ENCODE peak calls at places on chromosomes 1 and 21, in nine cellular contexts. S is vagina, J is stomach, D is endothelial cell of umbilical vein, K is HL-60, Y is prostate gland, W is Panc1, E is K562, N is breast epithelium. C is an unnamed sample.

GRCh38 chr1:40861227-40862003 is 748 bp downstream of the CITED4 start:
- DNase-seq in S (no peak), J (peak; percentile 48), D (no peak), K (peak; percentile 15), Y (no peak), W (no peak), E (no peak), N (no peak), C (peak; percentile 50)

GRCh38 chr1:156486421-156487344 is 13.9 kb downstream of the MEF2D start:
- DNase-seq in S (no peak), J (no peak), D (no peak), K (no peak), Y (no peak), W (no peak), E (peak; percentile 41), N (no peak), C (no peak)

GRCh38 chr1:42910985-42911384 is 47.7 kb downstream of the SLC2A1 start:
- DNase-seq in S (no peak), J (no peak), D (no peak), K (no peak), Y (no peak), W (no peak), E (no peak), N (no peak), C (no peak)

GRCh38 chr1:220926146-220926545 is 46.9 kb downstream of the HLX start:
- DNase-seq in S (no peak), J (no peak), D (no peak), K (no peak), Y (no peak), W (no peak), E (no peak), N (no peak), C (no peak)

GRCh38 chr1:34500451-34500850 is 254.4 kb upstream of the GJB5 start:
- DNase-seq in S (no peak), J (no peak), D (no peak), K (no peak), Y (no peak), W (no peak), E (peak; percentile 12), N (no peak), C (no peak)

GRCh38 chr1:26994020-26994745 is 691 bp downstream of the TRNP1 start:
- DNase-seq in S (no peak), J (no peak), D (no peak), K (no peak), Y (no peak), W (no peak), E (peak; percentile 47), N (no peak), C (no peak)

GRCh38 chr1:151311589-151312331 is 15.5 kb downstream of the PI4KB start:
- DNase-seq in S (no peak), J (peak; percentile 67), D (peak; percentile 86), K (peak; percentile 89), Y (peak; percentile 22), W (peak; percentile 98), E (peak; percentile 97), N (peak; percentile 76), C (peak; percentile 84)

GRCh38 chr1:86382878-86383277 is 13.2 kb downstream of the ODF2L start:
- DNase-seq in S (no peak), J (no peak), D (peak; percentile 64), K (no peak), Y (no peak), W (no peak), E (no peak), N (no peak), C (no peak)

GRCh38 chr21:44711327-44712202 is at the start of gene TSPEAR:
- DNase-seq in S (peak; percentile 93), J (no peak), D (no peak), K (no peak), Y (no peak), W (no peak), E (no peak), N (no peak), C (peak; percentile 83)

GRCh38 chr1:214739621-214740238 is 136.7 kb downstream of the CENPF start:
- DNase-seq in S (no peak), J (no peak), D (no peak), K (no peak), Y (no peak), W (no peak), E (no peak), N (no peak), C (no peak)

GRCh38 chr1:207050428-207050767 is 610 bp downstream of the YOD1 start:
- DNase-seq in S (no peak), J (no peak), D (no peak), K (no peak), Y (no peak), W (no peak), E (peak; percentile 59), N (peak; percentile 27), C (no peak)

GRCh38 chr1:11946647-11947046 is 12.1 kb downstream of the PLOD1 start:
- DNase-seq in S (no peak), J (no peak), D (no peak), K (peak; percentile 38), Y (no peak), W (no peak), E (no peak), N (no peak), C (no peak)

GRCh38 chr1:224502459-224503160 is 68.0 kb upstream of the WDR26 start:
- DNase-seq in S (no peak), J (peak; percentile 56), D (peak; percentile 23), K (peak; percentile 49), Y (peak; percentile 66), W (no peak), E (peak; percentile 39), N (peak; percentile 74), C (peak; percentile 24)

GRCh38 chr21:39525601-39526000 is 73.8 kb downstream of the SH3BGR start:
- DNase-seq in S (no peak), J (no peak), D (no peak), K (no peak), Y (no peak), W (no peak), E (peak; percentile 11), N (no peak), C (no peak)

GRCh38 chr21:39525129-39525528 is 73.4 kb downstream of the SH3BGR start:
- DNase-seq in S (no peak), J (no peak), D (no peak), K (no peak), Y (no peak), W (no peak), E (no peak), N (peak; percentile 33), C (no peak)

GRCh38 chr21:39523930-39524329 is 72.2 kb downstream of the SH3BGR start:
- DNase-seq in S (no peak), J (no peak), D (no peak), K (no peak), Y (no peak), W (no peak), E (no peak), N (no peak), C (no peak)

GRCh38 chr21:39519835-39520234 is 68.1 kb downstream of the SH3BGR start:
- DNase-seq in S (no peak), J (no peak), D (no peak), K (no peak), Y (no peak), W (no peak), E (no peak), N (no peak), C (no peak)

DNA sequence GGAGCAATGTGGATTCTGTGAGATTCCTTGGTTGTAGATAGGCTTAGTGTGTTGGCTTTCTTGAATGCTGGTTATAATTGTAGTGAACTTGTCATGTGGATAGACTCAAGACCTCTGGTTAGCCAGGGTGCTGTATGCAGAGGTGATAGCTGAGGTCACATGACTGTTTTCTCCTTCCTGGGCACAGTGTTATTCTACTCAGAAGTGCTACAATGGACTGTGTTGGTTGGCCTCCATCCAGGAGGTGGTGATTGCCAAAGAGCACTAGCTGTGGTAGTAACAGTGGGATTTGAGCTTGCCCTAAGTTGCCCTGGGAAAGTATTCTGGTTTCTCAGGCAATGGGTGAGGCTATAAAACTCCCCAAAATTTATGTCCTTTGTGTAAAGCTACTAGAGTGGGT is 71.6 kb downstream of the SH3BGR start:
- DNase-seq in S (no peak), J (peak; percentile 85), D (no peak), K (no peak), Y (no peak), W (no peak), E (no peak), N (peak; percentile 29), C (peak; percentile 72)
- H3K27me3 ChIP-seq in S (no peaks in the 10 kb centered on the region), J (no peaks in the 10 kb centered on the region), D (no peaks in the 10 kb centered on the region), K (peaks cover 12% of the 10 kb centered on the region), Y (no peaks in the 10 kb centered on the region), W (no peaks in the 10 kb centered on the region), E (peaks cover 14% of the 10 kb centered on the region), N (no peaks in the 10 kb centered on the region), C (no peaks in the 10 kb centered on the region)

GRCh38 chr1:161021168-161021958 is 411 bp upstream of the F11R start:
- DNase-seq in S (peak; percentile 99), J (peak; percentile 98), D (peak; percentile 84), K (peak; percentile 90), Y (peak; percentile 99), W (no peak), E (peak; percentile 96), N (peak; percentile 99), C (peak; percentile 98)
- TF ChIP-seq POLR2AphosphoS5 in S (peak; percentile 41), J (peak; percentile 1), D (no peak), K (peak; percentile 63), Y (peak; percentile 96), W (peak; percentile 33), E (peak; percentile 56), N (no peak), C (no peak)

GRCh38 chr1:231423648-231424047 is 1.6 kb upstream of the EGLN1 start:
- DNase-seq in S (no peak), J (no peak), D (peak; percentile 21), K (no peak), Y (no peak), W (peak; percentile 48), E (no peak), N (no peak), C (no peak)
- H3K27me3 ChIP-seq in S (no peaks in the 10 kb centered on the region), J (no peaks in the 10 kb centered on the region), D (no peaks in the 10 kb centered on the region), K (no peaks in the 10 kb centered on the region), Y (no peaks in the 10 kb centered on the region), W (no peaks in the 10 kb centered on the region), E (no peaks in the 10 kb centered on the region), N (no peaks in the 10 kb centered on the region), C (no peaks in the 10 kb centered on the region)

GRCh38 chr1:75342799-75343198 is 208.6 kb downstream of the LHX8 start:
- DNase-seq in S (no peak), J (no peak), D (no peak), K (no peak), Y (no peak), W (no peak), E (no peak), N (no peak), C (no peak)

GRCh38 chr1:75341537-75341936 is 207.3 kb downstream of the LHX8 start:
- DNase-seq in S (no peak), J (no peak), D (no peak), K (no peak), Y (no peak), W (no peak), E (no peak), N (no peak), C (no peak)

GRCh38 chr1:75334876-75335275 is 200.7 kb downstream of the LHX8 start:
- DNase-seq in S (no peak), J (no peak), D (no peak), K (no peak), Y (no peak), W (no peak), E (no peak), N (no peak), C (no peak)

DNA sequence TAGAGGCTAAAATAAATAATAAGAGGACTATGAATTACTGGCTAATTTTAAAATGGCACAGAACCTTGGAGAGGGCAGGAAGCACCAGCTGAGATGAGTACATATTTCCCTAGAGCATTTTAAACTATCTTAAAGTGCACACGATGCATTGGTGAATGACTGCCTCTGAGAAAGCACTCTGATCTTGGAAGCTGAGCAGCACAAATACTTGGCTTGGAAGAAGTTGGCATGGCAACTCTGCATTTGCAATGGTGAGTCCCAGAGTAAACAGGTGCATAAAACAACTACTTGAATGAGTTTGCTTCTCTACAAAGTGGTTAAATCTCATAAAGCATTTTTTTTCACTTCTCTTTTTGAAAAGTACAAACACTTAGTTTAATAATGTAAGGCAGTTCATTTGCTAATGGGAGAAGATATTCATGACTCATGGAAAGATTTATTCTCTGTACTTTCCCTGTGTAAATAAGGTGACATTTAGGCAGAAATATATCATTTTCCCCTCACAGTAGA is 204.8 kb downstream of the LHX8 start:
- DNase-seq in S (no peak), J (no peak), D (peak; percentile 6), K (no peak), Y (no peak), W (no peak), E (no peak), N (no peak), C (no peak)
- TF ChIP-seq POLR2AphosphoS5 in S (no peak), J (no peak), D (no peak), K (no peak), Y (no peak), W (no peak), E (no peak), N (no peak), C (no peak)